ENCODE peak calls at places on chromosomes 2 and 18, in five cellular contexts. One of them, this sample, is unnamed.

GRCh38 chr2:99337931-99338580 is 867 bp downstream of the EIF5B start:
- DNase-seq in nephron progenitor cell: no peak
- DNase-seq in cardiac muscle cell: peak; percentile 11
- DNase-seq in transverse colon: no peak
- DNase-seq in heart right ventricle: no peak
- DNase-seq in this sample: no peak

GRCh38 chr2:110768591-110768990 is 36.2 kb downstream of the ACOXL start:
- DNase-seq in nephron progenitor cell: no peak
- DNase-seq in cardiac muscle cell: no peak
- DNase-seq in transverse colon: no peak
- DNase-seq in heart right ventricle: no peak
- DNase-seq in this sample: no peak

GRCh38 chr18:70555046-70555445 is 266.2 kb downstream of the SOCS6 start:
- DNase-seq in nephron progenitor cell: no peak
- DNase-seq in cardiac muscle cell: no peak
- DNase-seq in transverse colon: no peak
- DNase-seq in heart right ventricle: no peak
- DNase-seq in this sample: no peak

GRCh38 chr2:74138219-74138951 is 9.3 kb downstream of the BOLA3 start:
- DNase-seq in nephron progenitor cell: no peak
- DNase-seq in cardiac muscle cell: no peak
- DNase-seq in transverse colon: no peak
- DNase-seq in heart right ventricle: no peak
- DNase-seq in this sample: no peak

GRCh38 chr18:77676901-77677300 is 427.3 kb downstream of the GALR1 start:
- DNase-seq in nephron progenitor cell: no peak
- DNase-seq in cardiac muscle cell: no peak
- DNase-seq in transverse colon: no peak
- DNase-seq in heart right ventricle: no peak
- DNase-seq in this sample: no peak

GRCh38 chr2:163682695-163683094 is 53.1 kb downstream of the FIGN start:
- DNase-seq in nephron progenitor cell: no peak
- DNase-seq in cardiac muscle cell: no peak
- DNase-seq in transverse colon: no peak
- DNase-seq in heart right ventricle: no peak
- DNase-seq in this sample: no peak

GRCh38 chr2:74632209-74632938 is 15.8 kb downstream of the M1AP start:
- DNase-seq in nephron progenitor cell: no peak
- DNase-seq in cardiac muscle cell: no peak
- DNase-seq in transverse colon: no peak
- DNase-seq in heart right ventricle: no peak
- DNase-seq in this sample: no peak

GRCh38 chr2:85088921-85089320 is 44.3 kb upstream of the TCF7L1 start:
- DNase-seq in nephron progenitor cell: no peak
- DNase-seq in cardiac muscle cell: no peak
- DNase-seq in transverse colon: no peak
- DNase-seq in heart right ventricle: no peak
- DNase-seq in this sample: no peak

GRCh38 chr2:99982744-99983143 is 159.6 kb downstream of the AFF3 start:
- DNase-seq in nephron progenitor cell: no peak
- DNase-seq in cardiac muscle cell: no peak
- DNase-seq in transverse colon: no peak
- DNase-seq in heart right ventricle: no peak
- DNase-seq in this sample: no peak

GRCh38 chr2:174632847-174633620 is 35.4 kb upstream of the WIPF1 start:
- DNase-seq in nephron progenitor cell: no peak
- DNase-seq in cardiac muscle cell: no peak
- DNase-seq in transverse colon: no peak
- DNase-seq in heart right ventricle: no peak
- DNase-seq in this sample: no peak

GRCh38 chr2:27890146-27891062 is at the start of the genes BABAM2 and RBKS:
- DNase-seq in nephron progenitor cell: peak; percentile 89
- DNase-seq in cardiac muscle cell: peak; percentile 90
- DNase-seq in transverse colon: peak; percentile 90
- DNase-seq in heart right ventricle: peak; percentile 90
- DNase-seq in this sample: peak; percentile 83

GRCh38 chr2:227805578-227805977 is 8.1 kb upstream of the CCL20 start:
- DNase-seq in nephron progenitor cell: no peak
- DNase-seq in cardiac muscle cell: no peak
- DNase-seq in transverse colon: no peak
- DNase-seq in heart right ventricle: no peak
- DNase-seq in this sample: no peak

GRCh38 chr18:40789286-40789685 is 1165.7 kb upstream of the PIK3C3 start:
- DNase-seq in nephron progenitor cell: no peak
- DNase-seq in cardiac muscle cell: no peak
- DNase-seq in transverse colon: no peak
- DNase-seq in heart right ventricle: no peak
- DNase-seq in this sample: no peak

GRCh38 chr2:126244937-126245336 is 411.0 kb upstream of the GYPC start:
- DNase-seq in nephron progenitor cell: peak; percentile 72
- DNase-seq in cardiac muscle cell: peak; percentile 77
- DNase-seq in transverse colon: peak; percentile 23
- DNase-seq in heart right ventricle: peak; percentile 26
- DNase-seq in this sample: no peak

GRCh38 chr2:199261936-199262335 is 195.8 kb downstream of the SATB2 start:
- DNase-seq in nephron progenitor cell: no peak
- DNase-seq in cardiac muscle cell: no peak
- DNase-seq in transverse colon: no peak
- DNase-seq in heart right ventricle: no peak
- DNase-seq in this sample: no peak

GRCh38 chr2:159098374-159098773 is 129.9 kb downstream of the TANC1 start:
- DNase-seq in nephron progenitor cell: no peak
- DNase-seq in cardiac muscle cell: no peak
- DNase-seq in transverse colon: no peak
- DNase-seq in heart right ventricle: no peak
- DNase-seq in this sample: no peak

GRCh38 chr2:235495373-235496238 is 1.8 kb downstream of the AGAP1 start:
- DNase-seq in nephron progenitor cell: no peak
- DNase-seq in cardiac muscle cell: no peak
- DNase-seq in transverse colon: no peak
- DNase-seq in heart right ventricle: no peak
- DNase-seq in this sample: no peak

GRCh38 chr2:46984034-46984433 is 68.4 kb upstream of the MCFD2 start:
- DNase-seq in nephron progenitor cell: no peak
- DNase-seq in cardiac muscle cell: no peak
- DNase-seq in transverse colon: peak; percentile 50
- DNase-seq in heart right ventricle: no peak
- DNase-seq in this sample: no peak

GRCh38 chr18:6497543-6497942 is 82.8 kb upstream of the L3MBTL4 start:
- DNase-seq in nephron progenitor cell: no peak
- DNase-seq in cardiac muscle cell: no peak
- DNase-seq in transverse colon: no peak
- DNase-seq in heart right ventricle: no peak
- DNase-seq in this sample: no peak

GRCh38 chr2:20355131-20355530 is 4.5 kb upstream of the PUM2 start:
- DNase-seq in nephron progenitor cell: no peak
- DNase-seq in cardiac muscle cell: no peak
- DNase-seq in transverse colon: no peak
- DNase-seq in heart right ventricle: no peak
- DNase-seq in this sample: no peak

GRCh38 chr18:22710628-22711380 is 222.3 kb upstream of the RBBP8 start:
- DNase-seq in nephron progenitor cell: peak; percentile 46
- DNase-seq in cardiac muscle cell: peak; percentile 55
- DNase-seq in transverse colon: peak; percentile 47
- DNase-seq in heart right ventricle: peak; percentile 49
- DNase-seq in this sample: no peak

GRCh38 chr18:961644-962355 is 57.1 kb downstream of the ADCYAP1 start:
- DNase-seq in nephron progenitor cell: peak; percentile 64
- DNase-seq in cardiac muscle cell: peak; percentile 25
- DNase-seq in transverse colon: peak; percentile 29
- DNase-seq in heart right ventricle: peak; percentile 28
- DNase-seq in this sample: no peak

GRCh38 chr18:80247403-80247916 is at the start of gene PARD6G:
- DNase-seq in nephron progenitor cell: peak; percentile 90
- DNase-seq in cardiac muscle cell: peak; percentile 79
- DNase-seq in transverse colon: peak; percentile 83
- DNase-seq in heart right ventricle: peak; percentile 82
- DNase-seq in this sample: peak; percentile 88

GRCh38 chr2:8352300-8352699 is 329.6 kb upstream of the ID2 start:
- DNase-seq in nephron progenitor cell: no peak
- DNase-seq in cardiac muscle cell: no peak
- DNase-seq in transverse colon: no peak
- DNase-seq in heart right ventricle: no peak
- DNase-seq in this sample: no peak

GRCh38 chr2:98768765-98769476 is 38.0 kb upstream of the MGAT4A start:
- DNase-seq in nephron progenitor cell: no peak
- DNase-seq in cardiac muscle cell: no peak
- DNase-seq in transverse colon: no peak
- DNase-seq in heart right ventricle: no peak
- DNase-seq in this sample: no peak

GRCh38 chr2:190562121-190562520 is 27.6 kb upstream of the NEMP2 start:
- DNase-seq in nephron progenitor cell: no peak
- DNase-seq in cardiac muscle cell: no peak
- DNase-seq in transverse colon: no peak
- DNase-seq in heart right ventricle: no peak
- DNase-seq in this sample: no peak

GRCh38 chr2:19369341-19369955 is 11.0 kb upstream of the OSR1 start:
- DNase-seq in nephron progenitor cell: no peak
- DNase-seq in cardiac muscle cell: no peak
- DNase-seq in transverse colon: no peak
- DNase-seq in heart right ventricle: no peak
- DNase-seq in this sample: no peak

GRCh38 chr2:26861610-26862224 is 13.8 kb downstream of the DPYSL5 start:
- DNase-seq in nephron progenitor cell: no peak
- DNase-seq in cardiac muscle cell: no peak
- DNase-seq in transverse colon: no peak
- DNase-seq in heart right ventricle: peak; percentile 43
- DNase-seq in this sample: no peak

GRCh38 chr2:193965263-193965662 is 1691.8 kb upstream of the SLC39A10 start:
- DNase-seq in nephron progenitor cell: no peak
- DNase-seq in cardiac muscle cell: no peak
- DNase-seq in transverse colon: no peak
- DNase-seq in heart right ventricle: no peak
- DNase-seq in this sample: no peak

GRCh38 chr2:193966590-193966989 is 1690.4 kb upstream of the SLC39A10 start:
- DNase-seq in nephron progenitor cell: no peak
- DNase-seq in cardiac muscle cell: no peak
- DNase-seq in transverse colon: no peak
- DNase-seq in heart right ventricle: no peak
- DNase-seq in this sample: no peak

DNA sequence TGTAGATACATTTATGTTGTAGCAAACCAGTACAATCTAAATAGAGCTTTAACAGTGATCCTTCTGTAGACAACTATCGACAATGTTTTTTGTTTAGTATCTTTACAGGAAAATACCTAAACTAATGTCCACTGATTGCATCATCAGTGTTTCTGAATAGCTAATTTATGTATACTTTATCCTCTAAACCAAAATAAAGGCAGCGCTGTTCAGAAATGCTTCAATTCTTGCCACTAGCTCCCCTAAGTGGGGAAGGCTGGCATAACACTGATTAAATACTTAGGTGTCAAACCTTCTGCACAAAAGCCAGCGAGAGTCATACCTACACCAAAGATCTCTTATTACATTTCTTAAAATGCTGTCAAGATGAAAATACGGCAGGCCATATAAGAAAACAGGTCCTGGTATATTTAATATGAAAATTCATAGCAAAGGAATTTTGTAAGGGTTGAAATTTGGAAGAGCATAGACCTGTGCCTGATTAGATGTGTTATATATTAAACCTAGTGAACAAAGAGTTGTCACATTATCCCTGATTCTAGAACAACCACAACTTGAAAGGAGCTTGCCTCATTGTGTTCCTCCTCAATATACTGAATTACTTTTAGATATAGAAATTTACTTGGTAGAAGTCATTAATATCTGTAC is 1693.4 kb upstream of the SLC39A10 start:
- DNase-seq in nephron progenitor cell: peak; percentile 25
- DNase-seq in cardiac muscle cell: peak; percentile 45
- DNase-seq in transverse colon: no peak
- DNase-seq in heart right ventricle: no peak
- DNase-seq in this sample: no peak
- TF ChIP-seq CTCF in nephron progenitor cell: peak; percentile 61
- TF ChIP-seq CTCF in cardiac muscle cell: peak; percentile 71
- TF ChIP-seq CTCF in transverse colon: no peak
- TF ChIP-seq CTCF in heart right ventricle: no peak
- TF ChIP-seq CTCF in this sample: peak; percentile 37

GRCh38 chr2:62806231-62806630 is 100.7 kb downstream of the EHBP1 start:
- DNase-seq in nephron progenitor cell: no peak
- DNase-seq in cardiac muscle cell: no peak
- DNase-seq in transverse colon: no peak
- DNase-seq in heart right ventricle: no peak
- DNase-seq in this sample: no peak

GRCh38 chr2:62800618-62801017 is 95.1 kb downstream of the EHBP1 start:
- DNase-seq in nephron progenitor cell: no peak
- DNase-seq in cardiac muscle cell: no peak
- DNase-seq in transverse colon: no peak
- DNase-seq in heart right ventricle: no peak
- DNase-seq in this sample: no peak

GRCh38 chr2:62801110-62801509 is 95.6 kb downstream of the EHBP1 start:
- DNase-seq in nephron progenitor cell: no peak
- DNase-seq in cardiac muscle cell: no peak
- DNase-seq in transverse colon: no peak
- DNase-seq in heart right ventricle: no peak
- DNase-seq in this sample: no peak

GRCh38 chr2:62803961-62804360 is 98.4 kb downstream of the EHBP1 start:
- DNase-seq in nephron progenitor cell: no peak
- DNase-seq in cardiac muscle cell: no peak
- DNase-seq in transverse colon: no peak
- DNase-seq in heart right ventricle: no peak
- DNase-seq in this sample: no peak

GRCh38 chr2:62801814-62802524 is 96.5 kb downstream of the EHBP1 start:
- DNase-seq in nephron progenitor cell: no peak
- DNase-seq in cardiac muscle cell: no peak
- DNase-seq in transverse colon: no peak
- DNase-seq in heart right ventricle: no peak
- DNase-seq in this sample: no peak
- TF ChIP-seq CTCF in nephron progenitor cell: no peak
- TF ChIP-seq CTCF in cardiac muscle cell: peak; percentile 11
- TF ChIP-seq CTCF in transverse colon: no peak
- TF ChIP-seq CTCF in heart right ventricle: no peak
- TF ChIP-seq CTCF in this sample: no peak

GRCh38 chr2:71620851-71621251 is 167.5 kb downstream of the DYSF start:
- DNase-seq in nephron progenitor cell: no peak
- DNase-seq in cardiac muscle cell: no peak
- DNase-seq in transverse colon: no peak
- DNase-seq in heart right ventricle: peak; percentile 2
- DNase-seq in this sample: no peak

GRCh38 chr2:71619230-71619741 is 165.9 kb downstream of the DYSF start:
- DNase-seq in nephron progenitor cell: no peak
- DNase-seq in cardiac muscle cell: no peak
- DNase-seq in transverse colon: no peak
- DNase-seq in heart right ventricle: peak; percentile 4
- DNase-seq in this sample: peak; percentile 38

GRCh38 chr2:71617266-71617665 is 163.9 kb downstream of the DYSF start:
- DNase-seq in nephron progenitor cell: no peak
- DNase-seq in cardiac muscle cell: no peak
- DNase-seq in transverse colon: no peak
- DNase-seq in heart right ventricle: peak; percentile 2
- DNase-seq in this sample: no peak

GRCh38 chr2:71620116-71620515 is 166.8 kb downstream of the DYSF start:
- DNase-seq in nephron progenitor cell: no peak
- DNase-seq in cardiac muscle cell: no peak
- DNase-seq in transverse colon: no peak
- DNase-seq in heart right ventricle: peak; percentile 1
- DNase-seq in this sample: no peak

GRCh38 chr2:71618327-71619113 is 165.2 kb downstream of the DYSF start:
- DNase-seq in nephron progenitor cell: no peak
- DNase-seq in cardiac muscle cell: peak; percentile 46
- DNase-seq in transverse colon: no peak
- DNase-seq in heart right ventricle: peak; percentile 8
- DNase-seq in this sample: peak; percentile 39
- TF ChIP-seq CTCF in nephron progenitor cell: no peak
- TF ChIP-seq CTCF in cardiac muscle cell: no peak
- TF ChIP-seq CTCF in transverse colon: no peak
- TF ChIP-seq CTCF in heart right ventricle: no peak
- TF ChIP-seq CTCF in this sample: no peak

GRCh38 chr2:172865422-172865821 is 129.8 kb downstream of the RAPGEF4 start:
- DNase-seq in nephron progenitor cell: no peak
- DNase-seq in cardiac muscle cell: no peak
- DNase-seq in transverse colon: no peak
- DNase-seq in heart right ventricle: no peak
- DNase-seq in this sample: no peak
- TF ChIP-seq CTCF in nephron progenitor cell: no peak
- TF ChIP-seq CTCF in cardiac muscle cell: peak; percentile 33
- TF ChIP-seq CTCF in transverse colon: no peak
- TF ChIP-seq CTCF in heart right ventricle: no peak
- TF ChIP-seq CTCF in this sample: no peak

This sample was measured in mesothelial cell of epicardium.